ENCODE peak calls at places on chromosomes 4 and X, in ten cellular contexts. One of them, this sample, is unnamed.

GRCh38 chr4:172287112-172287511 is 473.9 kb downstream of the GALNTL6 start:
- DNase-seq in thoracic aorta: no peak
- DNase-seq in fibroblast of lung: no peak
- DNase-seq in cardiac muscle cell: no peak
- DNase-seq in CD4-positive, alpha-beta T cell: no peak
- DNase-seq in right lobe of liver: no peak
- DNase-seq in A549: no peak
- DNase-seq in substantia nigra: no peak
- DNase-seq in naive thymus-derived CD4-positive, alpha-beta T cell: no peak
- DNase-seq in lung: no peak
- DNase-seq in this sample: no peak

GRCh38 chrX:140697618-140698017 is 11.9 kb upstream of the LINC00632 start:
- DNase-seq in naive thymus-derived CD4-positive, alpha-beta T cell: no peak
- DNase-seq in fibroblast of lung: no peak
- DNase-seq in right lobe of liver: no peak
- DNase-seq in CD4-positive, alpha-beta T cell: no peak
- DNase-seq in A549: no peak
- DNase-seq in lung: no peak
- DNase-seq in substantia nigra: no peak
- DNase-seq in cardiac muscle cell: no peak
- DNase-seq in thoracic aorta: no peak
- DNase-seq in this sample: peak; percentile 49

GRCh38 chr4:156778606-156779005 is 193.0 kb downstream of the PDGFC start:
- DNase-seq in right lobe of liver: no peak
- DNase-seq in CD4-positive, alpha-beta T cell: no peak
- DNase-seq in lung: no peak
- DNase-seq in fibroblast of lung: peak; percentile 69
- DNase-seq in cardiac muscle cell: no peak
- DNase-seq in thoracic aorta: no peak
- DNase-seq in substantia nigra: no peak
- DNase-seq in A549: peak; percentile 32
- DNase-seq in naive thymus-derived CD4-positive, alpha-beta T cell: no peak
- DNase-seq in this sample: no peak

GRCh38 chr4:172344266-172344772 is 531.1 kb downstream of the GALNTL6 start:
- DNase-seq in fibroblast of lung: no peak
- DNase-seq in CD4-positive, alpha-beta T cell: no peak
- DNase-seq in thoracic aorta: no peak
- DNase-seq in lung: no peak
- DNase-seq in A549: no peak
- DNase-seq in cardiac muscle cell: no peak
- DNase-seq in substantia nigra: no peak
- DNase-seq in right lobe of liver: no peak
- DNase-seq in naive thymus-derived CD4-positive, alpha-beta T cell: no peak
- DNase-seq in this sample: no peak

GRCh38 chrX:113384628-113385027 is 544.0 kb upstream of the AMOT start:
- DNase-seq in thoracic aorta: peak; percentile 3
- DNase-seq in right lobe of liver: no peak
- DNase-seq in CD4-positive, alpha-beta T cell: no peak
- DNase-seq in lung: no peak
- DNase-seq in cardiac muscle cell: no peak
- DNase-seq in naive thymus-derived CD4-positive, alpha-beta T cell: no peak
- DNase-seq in substantia nigra: no peak
- DNase-seq in A549: no peak
- DNase-seq in fibroblast of lung: peak; percentile 90
- DNase-seq in this sample: no peak

GRCh38 chr4:74400395-74400794 is 35.5 kb downstream of the EREG start:
- DNase-seq in lung: no peak
- DNase-seq in cardiac muscle cell: no peak
- DNase-seq in thoracic aorta: no peak
- DNase-seq in naive thymus-derived CD4-positive, alpha-beta T cell: no peak
- DNase-seq in fibroblast of lung: no peak
- DNase-seq in right lobe of liver: no peak
- DNase-seq in A549: no peak
- DNase-seq in CD4-positive, alpha-beta T cell: no peak
- DNase-seq in substantia nigra: no peak
- DNase-seq in this sample: no peak

GRCh38 chr4:108611360-108611759 is 9.0 kb upstream of the RPL34 start:
- DNase-seq in A549: no peak
- DNase-seq in substantia nigra: no peak
- DNase-seq in cardiac muscle cell: no peak
- DNase-seq in CD4-positive, alpha-beta T cell: no peak
- DNase-seq in thoracic aorta: no peak
- DNase-seq in right lobe of liver: no peak
- DNase-seq in naive thymus-derived CD4-positive, alpha-beta T cell: no peak
- DNase-seq in fibroblast of lung: no peak
- DNase-seq in lung: no peak
- DNase-seq in this sample: no peak

GRCh38 chr4:52106142-52106541 is 55.0 kb downstream of the SPATA18 start:
- DNase-seq in fibroblast of lung: no peak
- DNase-seq in thoracic aorta: no peak
- DNase-seq in lung: no peak
- DNase-seq in A549: no peak
- DNase-seq in right lobe of liver: no peak
- DNase-seq in CD4-positive, alpha-beta T cell: no peak
- DNase-seq in cardiac muscle cell: no peak
- DNase-seq in substantia nigra: no peak
- DNase-seq in naive thymus-derived CD4-positive, alpha-beta T cell: no peak
- DNase-seq in this sample: no peak

GRCh38 chr4:145887241-145887964 is 51.2 kb downstream of the ZNF827 start:
- DNase-seq in substantia nigra: no peak
- DNase-seq in thoracic aorta: no peak
- DNase-seq in CD4-positive, alpha-beta T cell: no peak
- DNase-seq in naive thymus-derived CD4-positive, alpha-beta T cell: no peak
- DNase-seq in A549: no peak
- DNase-seq in fibroblast of lung: peak; percentile 77
- DNase-seq in lung: no peak
- DNase-seq in right lobe of liver: no peak
- DNase-seq in cardiac muscle cell: no peak
- DNase-seq in this sample: peak; percentile 62

GRCh38 chrX:94655180-94655579 is 981.2 kb downstream of the FAM133A start:
- DNase-seq in lung: peak; percentile 52
- DNase-seq in substantia nigra: no peak
- DNase-seq in cardiac muscle cell: peak; percentile 3
- DNase-seq in thoracic aorta: no peak
- DNase-seq in right lobe of liver: no peak
- DNase-seq in CD4-positive, alpha-beta T cell: no peak
- DNase-seq in A549: no peak
- DNase-seq in naive thymus-derived CD4-positive, alpha-beta T cell: no peak
- DNase-seq in fibroblast of lung: no peak
- DNase-seq in this sample: no peak
- H3K27ac ChIP-seq in lung: no peak overlapping the region
- H3K27ac ChIP-seq in substantia nigra: no peak overlapping the region
- H3K27ac ChIP-seq in cardiac muscle cell: peak overlapping the region; percentile 76
- H3K27ac ChIP-seq in thoracic aorta: no peak overlapping the region
- H3K27ac ChIP-seq in right lobe of liver: no peak overlapping the region
- H3K27ac ChIP-seq in CD4-positive, alpha-beta T cell: no peak overlapping the region
- H3K27ac ChIP-seq in A549: no peak overlapping the region
- H3K27ac ChIP-seq in naive thymus-derived CD4-positive, alpha-beta T cell: no peak overlapping the region
- H3K27ac ChIP-seq in fibroblast of lung: no peak overlapping the region
- H3K27ac ChIP-seq in this sample: no peak overlapping the region

GRCh38 chr4:40627540-40627939 is 2.1 kb downstream of the RBM47 start:
- DNase-seq in A549: no peak
- DNase-seq in fibroblast of lung: no peak
- DNase-seq in substantia nigra: no peak
- DNase-seq in CD4-positive, alpha-beta T cell: no peak
- DNase-seq in thoracic aorta: no peak
- DNase-seq in lung: no peak
- DNase-seq in right lobe of liver: no peak
- DNase-seq in naive thymus-derived CD4-positive, alpha-beta T cell: no peak
- DNase-seq in cardiac muscle cell: no peak
- DNase-seq in this sample: no peak

GRCh38 chr4:40628888-40629287 is 776 bp downstream of the RBM47 start:
- DNase-seq in lung: no peak
- DNase-seq in fibroblast of lung: no peak
- DNase-seq in thoracic aorta: no peak
- DNase-seq in cardiac muscle cell: no peak
- DNase-seq in CD4-positive, alpha-beta T cell: no peak
- DNase-seq in naive thymus-derived CD4-positive, alpha-beta T cell: no peak
- DNase-seq in substantia nigra: no peak
- DNase-seq in right lobe of liver: no peak
- DNase-seq in A549: no peak
- DNase-seq in this sample: no peak

GRCh38 chr4:40629401-40630334 is at the start of gene RBM47:
- DNase-seq in A549: peak; percentile 76
- DNase-seq in thoracic aorta: no peak
- DNase-seq in fibroblast of lung: peak; percentile 60
- DNase-seq in naive thymus-derived CD4-positive, alpha-beta T cell: peak; percentile 33
- DNase-seq in lung: peak; percentile 86
- DNase-seq in substantia nigra: no peak
- DNase-seq in right lobe of liver: peak; percentile 87
- DNase-seq in CD4-positive, alpha-beta T cell: no peak
- DNase-seq in cardiac muscle cell: peak; percentile 61
- DNase-seq in this sample: no peak

GRCh38 chr4:40626183-40626990 is 3.3 kb downstream of the RBM47 start:
- DNase-seq in thoracic aorta: no peak
- DNase-seq in CD4-positive, alpha-beta T cell: no peak
- DNase-seq in cardiac muscle cell: no peak
- DNase-seq in naive thymus-derived CD4-positive, alpha-beta T cell: no peak
- DNase-seq in fibroblast of lung: peak; percentile 60
- DNase-seq in lung: no peak
- DNase-seq in A549: no peak
- DNase-seq in right lobe of liver: no peak
- DNase-seq in substantia nigra: no peak
- DNase-seq in this sample: no peak

GRCh38 chr4:40630335-40631021 is 814 bp upstream of the RBM47 start:
- DNase-seq in fibroblast of lung: no peak
- DNase-seq in right lobe of liver: peak; percentile 75
- DNase-seq in lung: peak; percentile 83
- DNase-seq in CD4-positive, alpha-beta T cell: no peak
- DNase-seq in substantia nigra: no peak
- DNase-seq in cardiac muscle cell: peak; percentile 45
- DNase-seq in A549: peak; percentile 69
- DNase-seq in thoracic aorta: no peak
- DNase-seq in naive thymus-derived CD4-positive, alpha-beta T cell: peak; percentile 14
- DNase-seq in this sample: no peak
- H3K27ac ChIP-seq in fibroblast of lung: no peak overlapping the region
- H3K27ac ChIP-seq in right lobe of liver: peak overlapping the region; percentile 99
- H3K27ac ChIP-seq in lung: peak overlapping the region; percentile 10
- H3K27ac ChIP-seq in CD4-positive, alpha-beta T cell: no peak overlapping the region
- H3K27ac ChIP-seq in substantia nigra: peak overlapping the region; percentile 67
- H3K27ac ChIP-seq in cardiac muscle cell: no peak overlapping the region
- H3K27ac ChIP-seq in A549: peak overlapping the region; percentile 98
- H3K27ac ChIP-seq in thoracic aorta: peak overlapping the region; percentile 20
- H3K27ac ChIP-seq in naive thymus-derived CD4-positive, alpha-beta T cell: peak overlapping the region; percentile 17
- H3K27ac ChIP-seq in this sample: no peak overlapping the region

GRCh38 chr4:77798385-77798784 is 20.8 kb downstream of the CNOT6L start:
- DNase-seq in substantia nigra: no peak
- DNase-seq in CD4-positive, alpha-beta T cell: no peak
- DNase-seq in cardiac muscle cell: no peak
- DNase-seq in thoracic aorta: no peak
- DNase-seq in lung: no peak
- DNase-seq in A549: no peak
- DNase-seq in right lobe of liver: no peak
- DNase-seq in fibroblast of lung: no peak
- DNase-seq in naive thymus-derived CD4-positive, alpha-beta T cell: no peak
- DNase-seq in this sample: no peak

GRCh38 chr4:77800077-77800476 is 19.1 kb downstream of the CNOT6L start:
- DNase-seq in naive thymus-derived CD4-positive, alpha-beta T cell: no peak
- DNase-seq in thoracic aorta: no peak
- DNase-seq in cardiac muscle cell: no peak
- DNase-seq in A549: no peak
- DNase-seq in lung: no peak
- DNase-seq in CD4-positive, alpha-beta T cell: no peak
- DNase-seq in right lobe of liver: no peak
- DNase-seq in substantia nigra: no peak
- DNase-seq in fibroblast of lung: no peak
- DNase-seq in this sample: no peak

GRCh38 chr4:77802406-77802805 is 16.8 kb downstream of the CNOT6L start:
- DNase-seq in CD4-positive, alpha-beta T cell: no peak
- DNase-seq in fibroblast of lung: no peak
- DNase-seq in lung: no peak
- DNase-seq in substantia nigra: no peak
- DNase-seq in A549: no peak
- DNase-seq in right lobe of liver: no peak
- DNase-seq in cardiac muscle cell: no peak
- DNase-seq in thoracic aorta: no peak
- DNase-seq in naive thymus-derived CD4-positive, alpha-beta T cell: no peak
- DNase-seq in this sample: no peak

GRCh38 chr4:77801260-77801608 is 17.9 kb downstream of the CNOT6L start:
- DNase-seq in fibroblast of lung: no peak
- DNase-seq in right lobe of liver: no peak
- DNase-seq in CD4-positive, alpha-beta T cell: no peak
- DNase-seq in naive thymus-derived CD4-positive, alpha-beta T cell: peak; percentile 54
- DNase-seq in substantia nigra: no peak
- DNase-seq in cardiac muscle cell: no peak
- DNase-seq in lung: no peak
- DNase-seq in A549: no peak
- DNase-seq in thoracic aorta: no peak
- DNase-seq in this sample: no peak

GRCh38 chr4:77800483-77801259 is 18.5 kb downstream of the CNOT6L start:
- DNase-seq in lung: no peak
- DNase-seq in fibroblast of lung: peak; percentile 68
- DNase-seq in right lobe of liver: no peak
- DNase-seq in thoracic aorta: no peak
- DNase-seq in naive thymus-derived CD4-positive, alpha-beta T cell: no peak
- DNase-seq in CD4-positive, alpha-beta T cell: no peak
- DNase-seq in cardiac muscle cell: no peak
- DNase-seq in substantia nigra: no peak
- DNase-seq in A549: no peak
- DNase-seq in this sample: no peak
- H3K27ac ChIP-seq in lung: no peak overlapping the region
- H3K27ac ChIP-seq in fibroblast of lung: no peak overlapping the region
- H3K27ac ChIP-seq in right lobe of liver: peak overlapping the region; percentile 9
- H3K27ac ChIP-seq in thoracic aorta: peak overlapping the region; percentile 9
- H3K27ac ChIP-seq in naive thymus-derived CD4-positive, alpha-beta T cell: peak overlapping the region; percentile 70
- H3K27ac ChIP-seq in CD4-positive, alpha-beta T cell: no peak overlapping the region
- H3K27ac ChIP-seq in cardiac muscle cell: peak overlapping the region; percentile 51
- H3K27ac ChIP-seq in substantia nigra: no peak overlapping the region
- H3K27ac ChIP-seq in A549: no peak overlapping the region
- H3K27ac ChIP-seq in this sample: no peak overlapping the region

DNA sequence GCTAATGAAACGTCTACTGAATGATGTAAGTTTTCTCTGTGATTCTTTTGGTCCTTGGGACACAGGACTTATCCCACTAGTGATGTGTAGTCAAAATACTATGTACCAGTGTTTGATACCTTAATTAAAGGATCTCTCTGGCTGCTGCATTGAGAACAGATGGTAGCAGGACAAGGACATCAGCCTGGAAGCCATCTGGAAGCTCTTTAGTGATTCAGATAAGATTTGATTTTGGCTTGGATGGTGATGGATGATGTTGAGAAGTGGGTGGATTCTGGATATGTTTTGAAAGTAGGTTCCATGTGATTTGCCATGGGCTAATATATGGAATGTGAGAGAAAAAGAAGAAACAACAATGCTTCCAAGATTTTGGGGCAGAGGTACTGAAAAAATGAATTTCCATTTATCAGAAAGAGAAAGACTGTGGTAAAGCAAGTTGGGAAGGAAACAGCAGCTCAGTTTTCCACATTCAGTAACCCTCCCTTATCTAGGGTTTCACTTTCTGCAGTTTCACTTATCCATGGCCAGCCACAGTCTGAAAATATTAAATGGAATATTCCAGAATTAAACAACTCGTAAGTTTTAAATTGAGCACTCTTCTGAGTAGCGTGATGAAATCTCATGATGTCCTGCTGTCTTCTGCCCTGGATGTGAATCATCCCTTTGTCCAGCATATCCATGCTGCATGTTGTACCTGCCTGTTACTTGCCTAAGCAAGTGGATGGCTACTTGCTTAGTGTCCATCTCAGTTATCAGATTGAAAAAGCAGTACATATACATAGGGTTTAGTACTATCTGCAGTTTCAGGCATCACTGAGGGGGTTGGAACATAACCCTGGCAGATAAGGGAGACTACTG is 15.6 kb downstream of the CD38 start:
- DNase-seq in naive thymus-derived CD4-positive, alpha-beta T cell: no peak
- DNase-seq in cardiac muscle cell: no peak
- DNase-seq in CD4-positive, alpha-beta T cell: no peak
- DNase-seq in thoracic aorta: no peak
- DNase-seq in substantia nigra: no peak
- DNase-seq in A549: no peak
- DNase-seq in lung: no peak
- DNase-seq in right lobe of liver: no peak
- DNase-seq in fibroblast of lung: no peak
- DNase-seq in this sample: no peak
- H3K27ac ChIP-seq in naive thymus-derived CD4-positive, alpha-beta T cell: no peak overlapping the region
- H3K27ac ChIP-seq in cardiac muscle cell: no peak overlapping the region
- H3K27ac ChIP-seq in CD4-positive, alpha-beta T cell: no peak overlapping the region
- H3K27ac ChIP-seq in thoracic aorta: no peak overlapping the region
- H3K27ac ChIP-seq in substantia nigra: no peak overlapping the region
- H3K27ac ChIP-seq in A549: no peak overlapping the region
- H3K27ac ChIP-seq in lung: no peak overlapping the region
- H3K27ac ChIP-seq in right lobe of liver: no peak overlapping the region
- H3K27ac ChIP-seq in fibroblast of lung: no peak overlapping the region
- H3K27ac ChIP-seq in this sample: no peak overlapping the region

This sample was measured in Karpas-422.